ENCODE peak calls at places on chromosomes 1 and 21, in six cellular contexts. One of them, this sample, is unnamed.

GRCh38 chr1:26360051-26360806 is 6.3 kb upstream of the CRYBG2 start:
- DNase-seq in left lung: no peak
- DNase-seq in heart right ventricle: no peak
- DNase-seq in pancreas: no peak
- DNase-seq in DND-41: no peak
- DNase-seq in aorta: no peak
- DNase-seq in this sample: no peak

GRCh38 chr1:164767257-164768044 is 208.5 kb downstream of the PBX1 start:
- DNase-seq in aorta: no peak
- DNase-seq in heart right ventricle: no peak
- DNase-seq in left lung: no peak
- DNase-seq in DND-41: no peak
- DNase-seq in pancreas: no peak
- DNase-seq in this sample: peak; percentile 89

GRCh38 chr1:155184835-155185782 is 11.5 kb downstream of the TRIM46 start:
- DNase-seq in aorta: peak; percentile 77
- DNase-seq in left lung: peak; percentile 83
- DNase-seq in heart right ventricle: no peak
- DNase-seq in DND-41: no peak
- DNase-seq in pancreas: peak; percentile 86
- DNase-seq in this sample: no peak

GRCh38 chr1:2583331-2583791 is 3.2 kb upstream of the PRXL2B start:
- DNase-seq in DND-41: no peak
- DNase-seq in aorta: no peak
- DNase-seq in left lung: peak; percentile 50
- DNase-seq in heart right ventricle: no peak
- DNase-seq in pancreas: no peak
- DNase-seq in this sample: no peak

GRCh38 chr1:186782791-186783190 is 46.0 kb upstream of the PLA2G4A start:
- DNase-seq in left lung: no peak
- DNase-seq in aorta: no peak
- DNase-seq in DND-41: no peak
- DNase-seq in heart right ventricle: no peak
- DNase-seq in pancreas: no peak
- DNase-seq in this sample: no peak

GRCh38 chr1:28577052-28577678 is 14.9 kb upstream of the RAB42 start:
- DNase-seq in left lung: no peak
- DNase-seq in aorta: no peak
- DNase-seq in pancreas: no peak
- DNase-seq in heart right ventricle: no peak
- DNase-seq in DND-41: peak; percentile 15
- DNase-seq in this sample: no peak

GRCh38 chr1:184753608-184754478 is 815 bp downstream of the EDEM3 start:
- DNase-seq in left lung: peak; percentile 89
- DNase-seq in aorta: peak; percentile 80
- DNase-seq in heart right ventricle: no peak
- DNase-seq in pancreas: peak; percentile 60
- DNase-seq in DND-41: peak; percentile 59
- DNase-seq in this sample: no peak

GRCh38 chr21:44682580-44683151 is 703 bp upstream of the KRTAP12-1 start:
- DNase-seq in heart right ventricle: no peak
- DNase-seq in DND-41: no peak
- DNase-seq in left lung: no peak
- DNase-seq in aorta: peak; percentile 27
- DNase-seq in pancreas: no peak
- DNase-seq in this sample: no peak

GRCh38 chr1:115457295-115457694 is 119.2 kb upstream of the NGF start:
- DNase-seq in heart right ventricle: no peak
- DNase-seq in DND-41: no peak
- DNase-seq in pancreas: no peak
- DNase-seq in left lung: no peak
- DNase-seq in aorta: no peak
- DNase-seq in this sample: peak; percentile 62

GRCh38 chr1:174160603-174161002 is 1.3 kb downstream of the RABGAP1L start:
- DNase-seq in pancreas: no peak
- DNase-seq in left lung: no peak
- DNase-seq in aorta: no peak
- DNase-seq in heart right ventricle: no peak
- DNase-seq in DND-41: no peak
- DNase-seq in this sample: no peak

GRCh38 chr1:6013491-6013890 is 21.3 kb upstream of the NPHP4 start:
- DNase-seq in aorta: peak; percentile 51
- DNase-seq in pancreas: no peak
- DNase-seq in DND-41: no peak
- DNase-seq in left lung: peak; percentile 37
- DNase-seq in heart right ventricle: no peak
- DNase-seq in this sample: no peak

GRCh38 chr1:169670836-169671235 is 40.6 kb downstream of the SELL start:
- DNase-seq in aorta: no peak
- DNase-seq in DND-41: peak; percentile 39
- DNase-seq in pancreas: no peak
- DNase-seq in heart right ventricle: no peak
- DNase-seq in left lung: no peak
- DNase-seq in this sample: no peak

GRCh38 chr1:171081220-171081993 is 9.3 kb upstream of the FMO3 start:
- DNase-seq in aorta: no peak
- DNase-seq in DND-41: no peak
- DNase-seq in pancreas: no peak
- DNase-seq in left lung: no peak
- DNase-seq in heart right ventricle: no peak
- DNase-seq in this sample: no peak

GRCh38 chr21:34557261-34557660 is 45.3 kb upstream of the KCNE1 start:
- DNase-seq in pancreas: no peak
- DNase-seq in heart right ventricle: no peak
- DNase-seq in DND-41: no peak
- DNase-seq in aorta: no peak
- DNase-seq in left lung: no peak
- DNase-seq in this sample: no peak

GRCh38 chr1:161838362-161838761 is 72.2 kb downstream of the ATF6 start:
- DNase-seq in aorta: no peak
- DNase-seq in pancreas: no peak
- DNase-seq in heart right ventricle: peak; percentile 4
- DNase-seq in left lung: no peak
- DNase-seq in DND-41: no peak
- DNase-seq in this sample: no peak

GRCh38 chr1:14677291-14677690 is 78.8 kb downstream of the KAZN start:
- DNase-seq in aorta: no peak
- DNase-seq in heart right ventricle: no peak
- DNase-seq in left lung: no peak
- DNase-seq in pancreas: no peak
- DNase-seq in DND-41: no peak
- DNase-seq in this sample: no peak

GRCh38 chr1:16067127-16067768 is 6.2 kb downstream of the FAM131C start:
- DNase-seq in left lung: no peak
- DNase-seq in heart right ventricle: no peak
- DNase-seq in pancreas: peak; percentile 92
- DNase-seq in aorta: no peak
- DNase-seq in DND-41: no peak
- DNase-seq in this sample: no peak

GRCh38 chr1:25829046-25829445 is 9.3 kb downstream of the MTFR1L start:
- DNase-seq in heart right ventricle: no peak
- DNase-seq in pancreas: no peak
- DNase-seq in left lung: no peak
- DNase-seq in aorta: no peak
- DNase-seq in DND-41: no peak
- DNase-seq in this sample: no peak

GRCh38 chr1:11620924-11621323 is 33.3 kb downstream of the FBXO2 start:
- DNase-seq in left lung: no peak
- DNase-seq in aorta: no peak
- DNase-seq in heart right ventricle: no peak
- DNase-seq in DND-41: no peak
- DNase-seq in pancreas: no peak
- DNase-seq in this sample: no peak

DNA sequence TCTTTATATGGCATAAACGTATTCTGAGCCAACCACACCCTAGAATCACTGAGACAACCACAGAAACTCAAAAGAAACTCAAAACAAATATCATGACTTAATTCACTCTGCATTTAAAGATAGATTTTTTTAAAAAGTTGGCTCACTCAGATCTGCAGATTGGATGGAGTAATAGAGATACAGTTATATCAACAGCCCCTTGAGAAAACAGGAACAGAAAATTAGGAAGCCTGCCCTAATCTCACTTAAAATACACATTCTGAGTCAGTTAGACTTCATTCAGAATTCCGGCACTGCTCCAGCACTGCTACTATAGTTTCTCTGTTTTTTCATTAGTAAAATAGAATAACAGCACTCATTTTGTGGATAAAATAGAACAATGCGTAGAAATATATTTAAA is 94.9 kb downstream of the COL24A1 start:
- DNase-seq in DND-41: no peak
- DNase-seq in aorta: no peak
- DNase-seq in pancreas: no peak
- DNase-seq in left lung: no peak
- DNase-seq in heart right ventricle: no peak
- DNase-seq in this sample: no peak
- H3K4me3 ChIP-seq in DND-41: no peak overlapping the region
- H3K4me3 ChIP-seq in aorta: no peak overlapping the region
- H3K4me3 ChIP-seq in pancreas: no peak overlapping the region
- H3K4me3 ChIP-seq in left lung: no peak overlapping the region
- H3K4me3 ChIP-seq in heart right ventricle: no peak overlapping the region
- H3K4me3 ChIP-seq in this sample: no peak overlapping the region

DNA sequence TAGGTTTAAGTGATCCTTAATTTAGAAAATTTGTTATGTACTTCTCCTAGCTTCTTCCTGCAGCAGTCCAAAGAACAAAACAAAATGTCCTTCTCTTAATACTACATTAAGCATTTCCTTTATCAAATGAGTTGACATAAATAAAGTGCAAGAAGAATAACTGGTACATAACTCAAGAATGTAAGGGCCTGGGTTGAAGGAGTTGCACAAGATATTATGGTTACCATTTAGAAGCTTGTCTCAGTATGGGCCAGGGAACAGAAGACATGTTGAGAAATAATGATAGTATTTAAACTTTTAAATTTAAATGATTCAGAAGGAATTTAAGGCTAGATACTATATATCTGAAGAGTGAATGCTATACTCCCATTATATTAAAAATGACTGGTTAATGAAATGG is 23.5 kb downstream of the SUCO start:
- DNase-seq in DND-41: no peak
- DNase-seq in left lung: no peak
- DNase-seq in heart right ventricle: no peak
- DNase-seq in aorta: no peak
- DNase-seq in pancreas: no peak
- DNase-seq in this sample: no peak
- H3K36me3 ChIP-seq in DND-41: peaks cover 60% of the 10 kb centered on the region
- H3K36me3 ChIP-seq in left lung: peaks cover 43% of the 10 kb centered on the region
- H3K36me3 ChIP-seq in heart right ventricle: peaks cover 15% of the 10 kb centered on the region
- H3K36me3 ChIP-seq in aorta: peaks cover 4% of the 10 kb centered on the region
- H3K36me3 ChIP-seq in pancreas: no peaks in the 10 kb centered on the region
- H3K36me3 ChIP-seq in this sample: peaks cover 49% of the 10 kb centered on the region

DNA sequence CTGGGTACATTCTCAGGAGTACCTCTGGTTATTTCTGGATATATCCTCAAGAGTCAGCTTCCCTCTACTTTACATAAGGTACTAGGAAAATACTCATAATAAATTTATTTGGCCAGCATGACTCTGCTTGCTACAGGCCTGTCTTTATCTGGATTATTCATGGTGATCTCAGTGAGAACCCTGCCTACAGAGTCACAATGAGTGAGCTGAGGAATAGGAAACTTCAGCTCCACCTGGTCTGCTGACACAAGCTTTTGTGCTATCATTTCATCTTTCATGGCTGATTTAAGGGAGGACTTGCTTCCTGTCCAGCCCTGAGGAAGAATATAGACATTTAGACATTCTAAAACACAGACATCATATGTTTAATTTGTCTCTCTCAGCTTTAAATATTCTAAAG is 19.5 kb upstream of the SUCO start:
- DNase-seq in DND-41: no peak
- DNase-seq in heart right ventricle: no peak
- DNase-seq in aorta: no peak
- DNase-seq in pancreas: no peak
- DNase-seq in left lung: no peak
- DNase-seq in this sample: no peak
- H3K27ac ChIP-seq in DND-41: no peak overlapping the region
- H3K27ac ChIP-seq in heart right ventricle: no peak overlapping the region
- H3K27ac ChIP-seq in aorta: no peak overlapping the region
- H3K27ac ChIP-seq in pancreas: no peak overlapping the region
- H3K27ac ChIP-seq in left lung: no peak overlapping the region
- H3K27ac ChIP-seq in this sample: no peak overlapping the region

GRCh38 chr21:46100020-46100419 is 2.1 kb downstream of the COL6A2 start:
- DNase-seq in DND-41: no peak
- DNase-seq in aorta: peak; percentile 41
- DNase-seq in pancreas: peak; percentile 6
- DNase-seq in heart right ventricle: peak; percentile 2
- DNase-seq in left lung: no peak
- DNase-seq in this sample: no peak
- H3K4me3 ChIP-seq in DND-41: no peak overlapping the region
- H3K4me3 ChIP-seq in aorta: no peak overlapping the region
- H3K4me3 ChIP-seq in pancreas: no peak overlapping the region
- H3K4me3 ChIP-seq in heart right ventricle: no peak overlapping the region
- H3K4me3 ChIP-seq in left lung: no peak overlapping the region
- H3K4me3 ChIP-seq in this sample: no peak overlapping the region

GRCh38 chr1:231248778-231249177 is 7.8 kb downstream of the GNPAT start:
- DNase-seq in left lung: no peak
- DNase-seq in heart right ventricle: no peak
- DNase-seq in DND-41: no peak
- DNase-seq in aorta: no peak
- DNase-seq in pancreas: no peak
- DNase-seq in this sample: no peak
- H3K36me3 ChIP-seq in left lung: peaks cover 36% of the 10 kb centered on the region
- H3K36me3 ChIP-seq in heart right ventricle: peaks cover 3% of the 10 kb centered on the region
- H3K36me3 ChIP-seq in DND-41: peaks cover 43% of the 10 kb centered on the region
- H3K36me3 ChIP-seq in aorta: no peaks in the 10 kb centered on the region
- H3K36me3 ChIP-seq in pancreas: no peaks in the 10 kb centered on the region
- H3K36me3 ChIP-seq in this sample: peaks cover 31% of the 10 kb centered on the region

DNA sequence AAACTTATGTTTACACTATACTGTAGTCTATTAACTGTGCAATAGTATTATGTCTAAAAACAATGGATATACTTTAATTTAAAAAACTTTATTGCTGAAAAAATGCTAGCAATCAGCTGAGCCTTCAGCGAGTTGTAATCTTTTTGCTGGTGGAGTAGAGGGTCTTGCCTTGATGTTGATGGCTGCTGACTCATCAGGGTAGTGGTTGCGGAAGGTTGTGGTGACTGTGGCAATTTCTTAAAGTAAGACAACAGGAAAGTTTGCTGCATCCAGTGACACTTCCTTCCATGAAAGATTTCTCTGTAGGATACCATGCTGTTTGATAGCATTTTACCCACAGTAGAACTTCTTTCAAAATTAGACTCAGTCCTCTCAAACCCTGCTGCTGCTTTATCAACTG is 234.7 kb upstream of the CSF3R start:
- DNase-seq in aorta: no peak
- DNase-seq in heart right ventricle: no peak
- DNase-seq in DND-41: no peak
- DNase-seq in left lung: no peak
- DNase-seq in pancreas: no peak
- DNase-seq in this sample: no peak
- H3K27ac ChIP-seq in aorta: no peak overlapping the region
- H3K27ac ChIP-seq in heart right ventricle: no peak overlapping the region
- H3K27ac ChIP-seq in DND-41: no peak overlapping the region
- H3K27ac ChIP-seq in left lung: peak overlapping the region; percentile 65
- H3K27ac ChIP-seq in pancreas: no peak overlapping the region
- H3K27ac ChIP-seq in this sample: no peak overlapping the region

DNA sequence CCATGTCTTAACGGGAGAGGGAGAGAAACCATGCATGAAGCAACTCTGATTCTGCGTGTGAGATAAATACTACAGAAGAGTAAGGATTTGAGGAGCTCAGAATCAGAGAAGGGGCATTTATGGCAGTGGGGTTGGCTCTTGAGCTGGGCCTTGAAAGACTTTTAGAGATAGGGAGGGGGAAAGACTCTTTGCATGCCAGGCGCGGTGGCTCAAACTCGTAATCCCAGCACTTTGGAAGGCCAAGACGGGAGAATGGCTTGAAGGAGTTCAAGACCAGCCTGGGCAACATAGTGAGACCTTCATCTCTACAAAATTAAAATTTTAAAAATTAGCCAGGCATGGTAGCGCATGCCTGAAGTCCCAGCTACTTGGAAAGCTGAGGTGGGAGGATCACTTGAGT is 672 bp downstream of the ARMH1 start:
- DNase-seq in aorta: no peak
- DNase-seq in DND-41: no peak
- DNase-seq in pancreas: no peak
- DNase-seq in left lung: no peak
- DNase-seq in heart right ventricle: no peak
- DNase-seq in this sample: no peak
- H3K4me3 ChIP-seq in aorta: no peak overlapping the region
- H3K4me3 ChIP-seq in DND-41: no peak overlapping the region
- H3K4me3 ChIP-seq in pancreas: no peak overlapping the region
- H3K4me3 ChIP-seq in left lung: peak overlapping the region; percentile 40
- H3K4me3 ChIP-seq in heart right ventricle: no peak overlapping the region
- H3K4me3 ChIP-seq in this sample: no peak overlapping the region

This sample was measured in SJSA1.